ENCODE peak calls at places on chromosomes 12 and 14, in five cellular contexts. E is fibroblast of mammary gland, I is NCI-H1092, R is progenitor cell of endocrine pancreas, M is NCI-H524. X is an unnamed sample.
A peak's percentile ranks its signal among the peaks of the same experiment; 100 is the strongest.

GRCh38 chr14:87940382-87940781 is 52.6 kb downstream of the GALC start:
- DNase-seq in E (no peak), M (no peak), I (no peak), R (no peak), X (no peak)

GRCh38 chr14:106845286-106846087 is 1319.1 kb downstream of the TMEM121 start:
- DNase-seq in I (no peak), R (no peak), M (peak; percentile 5), E (no peak), X (no peak)

GRCh38 chr14:88384653-88385205 is 728 bp upstream of the SPATA7 start:
- DNase-seq in R (no peak), E (peak; percentile 39), M (no peak), I (no peak), X (no peak)

GRCh38 chr12:132003846-132004245 is 54.1 kb downstream of the EP400 start:
- DNase-seq in M (no peak), I (no peak), E (peak; percentile 32), R (no peak), X (peak; percentile 55)

GRCh38 chr14:24051789-24052655 is at the start of gene CARMIL3:
- DNase-seq in E (peak; percentile 16), R (peak; percentile 61), M (peak; percentile 69), I (peak; percentile 78), X (peak; percentile 31)

GRCh38 chr14:96797943-96798349 is 764 bp downstream of the VRK1 start:
- DNase-seq in I (no peak), R (no peak), M (no peak), E (no peak), X (no peak)

GRCh38 chr14:34857689-34858449 is 17.3 kb downstream of the BAZ1A start:
- DNase-seq in E (no peak), M (no peak), I (no peak), R (no peak), X (no peak)

GRCh38 chr14:96761066-96761465 is 36.1 kb upstream of the VRK1 start:
- DNase-seq in M (no peak), E (no peak), I (no peak), R (no peak), X (no peak)